ENCODE peak calls at places on chromosomes 3 and 15, in seven cellular contexts. D, G, Y, K, W, O and I are unnamed samples.

GRCh38 chr3:158845748-158846350 is 44.0 kb downstream of the MFSD1 start:
- DNase-seq in W (peak), G (no peak), K (no peak), Y (peak), D (peak), O (peak), I (no peak)

GRCh38 chr3:195768831-195769303 is 42.9 kb downstream of the MUC4 start:
- DNase-seq in G (no peak), O (no peak), K (no peak), W (no peak), D (peak), Y (no peak), I (no peak)

GRCh38 chr15:98812711-98813441 is 164.5 kb downstream of the IGF1R start:
- DNase-seq in G (no peak), O (no peak), K (no peak), W (no peak), Y (no peak), D (no peak), I (no peak)

GRCh38 chr15:90162956-90163355 is 38.2 kb upstream of the SEMA4B start:
- DNase-seq in G (no peak), Y (no peak), O (no peak), W (no peak), D (no peak), K (no peak), I (no peak)

GRCh38 chr3:52495096-52495495 is at the start of gene STAB1:
- DNase-seq in W (no peak), K (peak), D (no peak), O (no peak), Y (no peak), G (no peak), I (no peak)

GRCh38 chr15:57089815-57090214 is 171.4 kb downstream of the TCF12 start:
- DNase-seq in K (no peak), O (no peak), G (no peak), W (no peak), Y (no peak), D (no peak), I (no peak)

GRCh38 chr15:99165020-99165790 is 60.3 kb downstream of the SYNM start:
- DNase-seq in G (no peak), O (no peak), W (no peak), D (no peak), K (no peak), Y (no peak), I (no peak)

GRCh38 chr3:64974401-64974800 is 286.6 kb upstream of the ADAMTS9 start:
- DNase-seq in G (no peak), O (no peak), D (no peak), Y (no peak), K (no peak), W (no peak), I (no peak)

GRCh38 chr3:39264053-39264452 is 15.8 kb downstream of the CX3CR1 start:
- DNase-seq in Y (no peak), D (no peak), G (no peak), W (no peak), O (no peak), K (no peak), I (no peak)

GRCh38 chr3:64954995-64955636 is 267.3 kb upstream of the ADAMTS9 start:
- DNase-seq in W (no peak), G (no peak), D (no peak), O (no peak), K (no peak), Y (no peak), I (no peak)

GRCh38 chr3:40070816-40071215 is 238.7 kb upstream of the EIF1B start:
- DNase-seq in O (no peak), G (no peak), W (no peak), D (peak), K (no peak), Y (no peak), I (no peak)

GRCh38 chr15:101614761-101615160 is 37.4 kb downstream of the TM2D3 start:
- DNase-seq in W (no peak), D (no peak), G (no peak), K (no peak), Y (no peak), O (no peak), I (no peak)

GRCh38 chr3:183266454-183266853 is 13.4 kb downstream of the B3GNT5 start:
- DNase-seq in G (no peak), D (no peak), W (peak), Y (no peak), O (no peak), K (no peak), I (no peak)

GRCh38 chr3:77066829-77067228 is 26.9 kb downstream of the ROBO2 start:
- DNase-seq in O (no peak), G (no peak), K (no peak), Y (no peak), W (no peak), D (no peak), I (no peak)

GRCh38 chr3:134299185-134299887 is 48.7 kb upstream of the RYK start:
- DNase-seq in Y (peak), O (no peak), G (no peak), D (peak), W (no peak), K (no peak), I (no peak)

GRCh38 chr3:77772459-77772858 is 732.6 kb downstream of the ROBO2 start:
- DNase-seq in G (no peak), D (no peak), O (no peak), Y (no peak), W (no peak), K (no peak), I (no peak)

GRCh38 chr3:172138792-172139507 is 99.6 kb downstream of the FNDC3B start:
- DNase-seq in D (peak), W (peak), G (peak), O (peak), K (no peak), Y (no peak), I (no peak)

GRCh38 chr15:35886765-35887164 is 340.8 kb upstream of the DPH6 start:
- DNase-seq in W (no peak), O (no peak), D (peak), Y (peak), K (no peak), G (no peak), I (no peak)

GRCh38 chr3:79329154-79329553 is 438.6 kb downstream of the ROBO1 start:
- DNase-seq in W (no peak), G (no peak), K (no peak), Y (peak), D (peak), O (no peak), I (no peak)

GRCh38 chr3:76024640-76025039 is 239.3 kb upstream of the ZNF717 start:
- DNase-seq in W (no peak), Y (peak), O (peak), D (peak), G (no peak), K (no peak), I (no peak)

GRCh38 chr3:14441920-14442300 is 39.5 kb downstream of the SLC6A6 start:
- DNase-seq in K (no peak), Y (no peak), W (no peak), O (no peak), D (no peak), G (peak), I (no peak)

DNA sequence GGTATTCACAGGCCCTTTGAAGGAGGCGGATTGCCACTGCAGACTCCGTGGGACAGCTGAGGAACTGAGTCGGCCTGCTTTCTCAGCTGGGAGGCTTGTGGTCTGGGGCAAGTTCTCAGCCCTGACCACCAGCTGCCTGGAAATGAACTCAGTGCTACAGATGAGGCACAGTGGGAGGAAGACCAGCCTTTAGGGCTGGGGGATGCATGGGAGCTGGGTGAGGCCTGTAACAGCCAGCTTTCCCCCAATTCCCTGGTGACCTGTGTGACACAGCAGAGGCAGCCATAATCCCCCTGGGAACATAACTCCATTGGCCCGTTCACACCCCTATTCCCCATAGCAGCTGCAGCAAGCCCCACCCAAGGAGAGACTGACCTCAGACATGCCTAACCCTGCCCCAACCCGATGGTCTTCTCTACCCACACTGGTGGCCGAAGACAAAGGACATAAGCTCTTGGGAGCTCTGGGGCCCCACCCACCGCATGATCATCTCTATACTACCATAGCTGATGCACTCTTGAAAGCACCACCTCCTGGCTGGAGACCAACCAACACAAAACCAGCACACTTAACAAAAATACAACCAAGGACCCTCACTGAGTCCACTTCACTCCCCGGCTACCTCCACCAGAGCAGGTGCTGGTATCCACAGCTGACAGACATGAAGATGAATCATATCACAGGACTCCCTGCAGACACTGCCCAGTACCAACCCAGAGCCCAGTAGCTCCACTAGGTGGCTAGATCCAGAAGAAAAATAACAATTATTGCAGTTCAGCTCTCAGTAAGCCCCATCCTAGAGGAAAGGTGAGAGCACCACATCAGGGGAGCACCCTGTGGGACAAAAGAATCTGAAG is 24.9 kb downstream of the ZMAT3 start:
- DNase-seq in W (no peak), G (no peak), O (peak), D (no peak), K (no peak), Y (peak), I (no peak)
- TF ChIP-seq CTCF in W (no peak), G (no peak), O (peak), D (peak), K (no peak), Y (no peak), I (no peak)

DNA sequence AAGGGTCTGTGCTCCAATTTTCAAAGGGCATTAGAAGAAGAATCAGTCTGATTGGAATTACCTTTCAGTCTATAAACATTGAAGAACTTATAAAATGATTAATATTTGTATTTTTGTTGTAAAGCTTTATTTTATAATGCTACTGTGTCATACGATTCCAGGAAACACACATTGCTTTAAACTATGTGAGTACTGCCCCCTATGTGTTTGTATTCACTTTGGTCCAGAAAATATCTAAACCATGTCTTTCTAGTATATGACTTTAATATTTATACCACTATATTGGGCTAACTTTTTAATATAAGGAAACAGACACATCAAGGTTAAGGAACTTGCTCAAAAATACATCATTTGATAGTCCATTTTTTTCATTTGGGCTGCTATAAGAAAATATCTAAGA is 3.2 kb upstream of the RIOX2 start:
- DNase-seq in D (no peak), K (no peak), O (no peak), Y (no peak), G (no peak), W (no peak), I (no peak)
- TF ChIP-seq CTCF in D (peak), K (no peak), O (no peak), Y (peak), G (no peak), W (peak), I (no peak)

GRCh38 chr15:25091421-25092158 is 136.8 kb downstream of the SNRPN start:
- DNase-seq in G (no peak), D (no peak), Y (no peak), K (no peak), O (no peak), W (no peak), I (peak)
- TF ChIP-seq CTCF in G (no peak), D (no peak), Y (no peak), K (no peak), O (no peak), W (no peak), I (no peak)

GRCh38 chr3:15470261-15470660 is 42.9 kb downstream of the EAF1 start:
- DNase-seq in O (peak), K (no peak), Y (no peak), W (no peak), G (no peak), D (no peak), I (no peak)
- TF ChIP-seq CTCF in O (peak), K (no peak), Y (no peak), W (no peak), G (no peak), D (no peak), I (no peak)

GRCh38 chr3:148716657-148717056 is 19.0 kb downstream of the AGTR1 start:
- DNase-seq in O (no peak), G (no peak), K (no peak), D (no peak), Y (no peak), W (no peak), I (no peak)

GRCh38 chr3:148720873-148721272 is 23.2 kb downstream of the AGTR1 start:
- DNase-seq in W (no peak), K (no peak), Y (no peak), O (no peak), D (no peak), G (no peak), I (no peak)

GRCh38 chr3:148717918-148718317 is 20.2 kb downstream of the AGTR1 start:
- DNase-seq in G (no peak), Y (no peak), K (no peak), W (no peak), O (no peak), D (no peak), I (no peak)

GRCh38 chr3:148723591-148723990 is 25.9 kb downstream of the AGTR1 start:
- DNase-seq in K (no peak), G (no peak), O (no peak), Y (peak), W (no peak), D (peak), I (no peak)

GRCh38 chr3:148718982-148719862 is 21.5 kb downstream of the AGTR1 start:
- DNase-seq in D (peak), W (no peak), G (no peak), O (no peak), Y (peak), K (no peak), I (no peak)
- TF ChIP-seq CTCF in D (peak), W (no peak), G (no peak), O (no peak), Y (peak), K (peak), I (peak)

GRCh38 chr3:32399030-32399620 is 7.5 kb downstream of the CMTM7 start:
- DNase-seq in W (peak), O (peak), D (peak), K (no peak), Y (peak), G (no peak), I (no peak)
- TF ChIP-seq CTCF in W (peak), O (peak), D (peak), K (peak), Y (peak), G (peak), I (peak)

GRCh38 chr15:77667835-77668234 is 35.1 kb upstream of the LINGO1 start:
- DNase-seq in D (no peak), K (no peak), Y (no peak), W (no peak), G (no peak), O (no peak), I (no peak)
- TF ChIP-seq CTCF in D (no peak), K (no peak), Y (no peak), W (no peak), G (no peak), O (no peak), I (no peak)

DNA sequence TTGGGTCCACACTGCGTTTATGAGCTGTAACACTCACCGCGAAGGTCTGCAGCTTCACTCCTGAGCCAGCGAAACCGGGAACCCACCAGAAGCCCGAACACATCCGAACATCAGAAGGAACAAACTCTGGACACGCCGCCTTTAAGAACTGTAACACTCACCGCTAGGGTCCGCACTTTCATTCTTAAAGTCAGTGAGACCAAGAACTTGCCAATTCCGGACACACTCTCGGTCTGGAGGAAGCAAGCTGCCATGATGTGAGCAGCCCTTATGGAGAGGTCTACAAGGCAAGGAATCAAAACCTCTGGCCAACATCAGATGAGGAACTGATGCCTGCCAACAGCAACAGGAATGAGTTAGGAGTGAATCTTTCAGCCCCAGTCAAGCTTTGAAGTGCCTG is 62.9 kb downstream of the SLC28A2 start:
- DNase-seq in G (no peak), O (peak), D (peak), Y (no peak), K (no peak), W (peak), I (no peak)
- TF ChIP-seq CTCF in G (no peak), O (no peak), D (peak), Y (no peak), K (no peak), W (no peak), I (no peak)

GRCh38 chr3:186444288-186444687 is 82.3 kb upstream of the DGKG start:
- DNase-seq in K (no peak), Y (no peak), D (no peak), O (no peak), G (no peak), W (no peak), I (no peak)
- TF ChIP-seq CTCF in K (no peak), Y (no peak), D (no peak), O (no peak), G (no peak), W (no peak), I (no peak)

GRCh38 chr3:116614795-116615362 is 94.7 kb upstream of the TUSC7 start:
- DNase-seq in W (no peak), O (peak), K (no peak), Y (no peak), D (peak), G (no peak), I (no peak)
- TF ChIP-seq CTCF in W (no peak), O (peak), K (no peak), Y (no peak), D (peak), G (no peak), I (peak)